ENCODE peak calls at places on chromosome 20, in six cellular contexts. A is heart left ventricle, Y is gastrocnemius medialis, G is kidney, Q is mammary epithelial cell, U is psoas muscle. R is an unnamed sample.

GRCh38 chr20:47546184-47547033 is 44.7 kb downstream of the NCOA3 start:
- DNase-seq in Q (peak; percentile 51), G (no peak), Y (no peak), U (no peak), A (no peak), R (no peak)

GRCh38 chr20:47568019-47568418 is 66.3 kb downstream of the NCOA3 start:
- DNase-seq in A (peak; percentile 31), Y (no peak), U (no peak), Q (peak; percentile 19), G (no peak), R (no peak)

GRCh38 chr20:1341561-1342265 is 12.8 kb upstream of the SDCBP2 start:
- DNase-seq in Q (no peak), U (no peak), Y (no peak), G (no peak), A (peak; percentile 9), R (no peak)

GRCh38 chr20:3871549-3872265 is 17.5 kb upstream of the PANK2 start:
- DNase-seq in Q (peak; percentile 75), Y (no peak), U (no peak), A (no peak), G (no peak), R (no peak)

GRCh38 chr20:7094438-7094997 is 327.0 kb downstream of the BMP2 start:
- DNase-seq in Q (peak; percentile 62), A (no peak), U (no peak), Y (no peak), G (no peak), R (no peak)

GRCh38 chr20:5190444-5190843 is 63.6 kb downstream of the CDS2 start:
- DNase-seq in U (no peak), G (no peak), Q (no peak), Y (no peak), A (no peak), R (no peak)

GRCh38 chr20:17966432-17967312 is 1.9 kb downstream of the SNX5 start:
- DNase-seq in U (no peak), A (no peak), Y (no peak), Q (peak; percentile 36), G (no peak), R (no peak)

GRCh38 chr20:44582321-44583025 is at the start of gene PKIG:
- DNase-seq in Q (peak; percentile 45), G (no peak), Y (peak; percentile 92), U (peak; percentile 78), A (peak; percentile 74), R (no peak)

GRCh38 chr20:2835331-2835796 is 5.1 kb downstream of the PCED1A start:
- DNase-seq in U (no peak), A (no peak), Y (no peak), Q (no peak), G (no peak), R (no peak)

GRCh38 chr20:4427936-4428581 is 293.6 kb upstream of the PRND start:
- DNase-seq in Q (no peak), A (no peak), G (no peak), U (no peak), Y (no peak), R (no peak)

GRCh38 chr20:32574296-32575226 is 10.6 kb downstream of the NOL4L start:
- DNase-seq in U (no peak), Q (peak; percentile 49), A (no peak), G (peak; percentile 69), Y (no peak), R (no peak)

GRCh38 chr20:19937651-19938420 is 79.3 kb upstream of the NAA20 start:
- DNase-seq in U (no peak), G (no peak), Q (no peak), A (no peak), Y (no peak), R (no peak)

GRCh38 chr20:54980321-54980960 is 505.0 kb downstream of the DOK5 start:
- DNase-seq in A (no peak), G (no peak), Q (peak; percentile 15), U (no peak), Y (no peak), R (no peak)

GRCh38 chr20:33419140-33419974 is 18.0 kb upstream of the CDK5RAP1 start:
- DNase-seq in A (peak; percentile 87), Y (peak; percentile 97), G (peak; percentile 31), Q (no peak), U (peak; percentile 92), R (no peak)

GRCh38 chr20:7010584-7010983 is 243.1 kb downstream of the BMP2 start:
- DNase-seq in G (no peak), Q (peak; percentile 70), U (no peak), A (no peak), Y (no peak), R (no peak)

GRCh38 chr20:41616228-41616627 is 1.9 kb downstream of the CHD6 start:
- DNase-seq in Q (no peak), U (no peak), G (no peak), Y (no peak), A (no peak), R (no peak)

GRCh38 chr20:8796088-8796665 is 272.7 kb upstream of the PLCB4 start:
- DNase-seq in Q (no peak), A (no peak), U (no peak), G (no peak), Y (no peak), R (no peak)

GRCh38 chr20:19885981-19886665 is 128.1 kb downstream of the RIN2 start:
- DNase-seq in G (peak; percentile 78), A (peak; percentile 48), Y (peak; percentile 31), Q (peak; percentile 41), U (peak; percentile 74), R (no peak)

GRCh38 chr20:38766071-38766470 is 17.8 kb downstream of the ACTR5 start:
- DNase-seq in Y (no peak), A (no peak), U (no peak), G (no peak), Q (no peak), R (no peak)

GRCh38 chr20:3924304-3925112 is 35.3 kb downstream of the PANK2 start:
- DNase-seq in A (peak; percentile 45), G (peak; percentile 45), Q (no peak), Y (no peak), U (peak; percentile 64), R (no peak)

GRCh38 chr20:3932277-3933073 is 43.3 kb downstream of the PANK2 start:
- DNase-seq in A (no peak), G (no peak), Q (no peak), U (no peak), Y (no peak), R (no peak)

GRCh38 chr20:7285918-7286556 is 518.6 kb downstream of the BMP2 start:
- DNase-seq in Q (peak; percentile 71), Y (peak; percentile 52), G (peak; percentile 77), U (peak; percentile 75), A (peak; percentile 59), R (no peak)

GRCh38 chr20:24781061-24781980 is 167.7 kb upstream of the CST7 start:
- DNase-seq in Y (no peak), G (peak; percentile 52), Q (peak; percentile 27), U (peak; percentile 23), A (no peak), R (no peak)

GRCh38 chr20:33459599-33459998 is 16.0 kb upstream of the SNTA1 start:
- DNase-seq in U (no peak), G (no peak), Q (no peak), A (no peak), Y (no peak), R (no peak)

GRCh38 chr20:10662151-10662550 is 11.6 kb downstream of the JAG1 start:
- DNase-seq in A (no peak), G (no peak), U (no peak), Y (no peak), Q (no peak), R (no peak)
- H3K27ac ChIP-seq in A (no peak overlapping the region), G (no peak overlapping the region), U (peak overlapping the region; percentile 79), Y (peak overlapping the region; percentile 35), Q (no peak overlapping the region), R (no peak overlapping the region)

GRCh38 chr20:16100111-16100510 is 473.1 kb downstream of the KIF16B start:
- DNase-seq in A (no peak), G (no peak), Y (no peak), U (no peak), Q (no peak), R (no peak)
- TF ChIP-seq CTCF in A (no peak), G (no peak), Y (no peak), U (no peak), Q (no peak), R (no peak)

GRCh38 chr20:29300579-29301551 is 1956.6 kb upstream of the DEFB115 start:
- DNase-seq in A (no peak), Q (no peak), U (peak; percentile 44), Y (no peak), G (peak; percentile 77), R (no peak)

GRCh38 chr20:29298271-29298590 is 1959.2 kb upstream of the DEFB115 start:
- DNase-seq in U (no peak), Y (no peak), G (no peak), A (no peak), Q (no peak), R (no peak)

GRCh38 chr20:29297411-29298270 is 1959.8 kb upstream of the DEFB115 start:
- DNase-seq in U (peak; percentile 43), A (no peak), Y (no peak), Q (no peak), G (no peak), R (no peak)

GRCh38 chr20:29296256-29297230 is 1960.9 kb upstream of the DEFB115 start:
- DNase-seq in Q (no peak), G (no peak), A (no peak), U (peak; percentile 26), Y (no peak), R (no peak)

GRCh38 chr20:29298759-29299613 is 1958.5 kb upstream of the DEFB115 start:
- DNase-seq in A (no peak), Q (no peak), U (peak; percentile 24), Y (no peak), G (no peak), R (no peak)
- H3K9me3 ChIP-seq in A (peaks cover 22% of the 10 kb centered on the region), Q (peaks cover 52% of the 10 kb centered on the region), U (no peaks in the 10 kb centered on the region), Y (no peaks in the 10 kb centered on the region), G (no peaks in the 10 kb centered on the region), R (peaks cover 9% of the 10 kb centered on the region)

DNA sequence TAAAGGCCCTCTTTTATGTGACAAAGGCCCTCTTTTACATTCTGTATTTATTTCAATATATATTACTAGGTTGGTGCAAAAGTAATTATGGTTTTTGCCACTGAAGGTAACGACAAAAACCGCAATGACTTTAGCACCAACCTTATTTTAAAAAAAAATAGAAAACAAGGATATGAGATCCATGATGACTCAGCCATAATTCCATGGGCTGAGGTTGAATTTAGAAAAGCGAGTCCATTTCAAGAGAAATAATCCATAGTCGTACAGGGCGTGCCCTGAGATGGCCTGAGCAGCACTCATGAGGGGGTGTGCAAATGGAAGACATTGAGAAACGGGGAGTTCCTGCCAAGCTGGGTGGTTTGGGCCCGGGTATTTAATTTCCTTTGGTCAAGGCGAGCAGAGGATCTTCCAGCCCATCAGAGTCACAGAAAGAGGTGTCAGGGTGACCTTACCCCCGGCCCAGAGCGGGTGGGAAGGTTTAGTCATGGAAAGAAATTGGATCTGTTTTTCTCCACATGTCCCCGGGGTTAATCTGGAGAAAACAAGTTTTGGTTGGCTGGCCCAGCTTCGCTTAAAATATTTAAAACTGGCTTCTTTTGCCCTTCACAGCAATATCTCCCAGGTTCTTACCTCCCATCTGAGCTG is 255.7 kb downstream of the PREX1 start:
- DNase-seq in Y (peak; percentile 45), A (no peak), G (no peak), U (no peak), Q (no peak), R (no peak)
- H3K27ac ChIP-seq in Y (no peak overlapping the region), A (no peak overlapping the region), G (no peak overlapping the region), U (no peak overlapping the region), Q (no peak overlapping the region), R (no peak overlapping the region)

R was measured in CD4-positive, alpha-beta T cell.